ENCODE peak calls at places on chromosomes 2 and 18, in seven cellular contexts. Q is Calu3, J is left ventricle myocardium inferior, C is upper lobe of right lung, F is endothelial cell, S is tibial nerve, P is ovary. W is an unnamed sample.

GRCh38 chr2:65436169-65436824 is 3.9 kb upstream of the SPRED2 start:
- DNase-seq in Q (peak), J (peak), C (peak), F (peak), S (peak), P (peak), W (peak)

GRCh38 chr2:59190518-59190917 is 949.4 kb upstream of the FANCL start:
- DNase-seq in Q (no peak), J (no peak), C (no peak), F (no peak), S (no peak), P (no peak), W (no peak)

GRCh38 chr2:142722086-142722485 is 155.4 kb upstream of the KYNU start:
- DNase-seq in Q (no peak), J (no peak), C (no peak), F (no peak), S (no peak), P (no peak), W (no peak)

GRCh38 chr2:96527990-96528679 is 8.4 kb upstream of the ARID5A start:
- DNase-seq in Q (no peak), J (peak), C (peak), F (no peak), S (no peak), P (peak), W (no peak)

GRCh38 chr18:8121942-8122480 is 487.2 kb upstream of the RAB12 start:
- DNase-seq in Q (no peak), J (no peak), C (no peak), F (no peak), S (no peak), P (no peak), W (no peak)

GRCh38 chr2:151765760-151766159 is 31.5 kb upstream of the NEB start:
- DNase-seq in Q (no peak), J (no peak), C (no peak), F (peak), S (no peak), P (no peak), W (no peak)

GRCh38 chr18:54690198-54690597 is 99.2 kb downstream of the DYNAP start:
- DNase-seq in Q (no peak), J (no peak), C (no peak), F (no peak), S (no peak), P (no peak), W (no peak)

GRCh38 chr2:126704434-126705165 is 48.6 kb downstream of the GYPC start:
- DNase-seq in Q (no peak), J (no peak), C (no peak), F (no peak), S (no peak), P (no peak), W (no peak)

GRCh38 chr18:31555971-31556747 is 35.5 kb upstream of the TTR start:
- DNase-seq in Q (peak), J (no peak), C (no peak), F (peak), S (no peak), P (peak), W (no peak)

GRCh38 chr18:31680836-31681568 is 3.4 kb downstream of the B4GALT6 start:
- DNase-seq in Q (no peak), J (no peak), C (no peak), F (no peak), S (no peak), P (no peak), W (no peak)

GRCh38 chr18:45962461-45962860 is 4.7 kb downstream of the EPG5 start:
- DNase-seq in Q (peak), J (no peak), C (no peak), F (no peak), S (no peak), P (no peak), W (no peak)

GRCh38 chr18:5630766-5631413 is 87.1 kb upstream of the EPB41L3 start:
- DNase-seq in Q (no peak), J (no peak), C (no peak), F (no peak), S (no peak), P (peak), W (no peak)

GRCh38 chr2:159515482-159515881 is 100.9 kb downstream of the BAZ2B start:
- DNase-seq in Q (no peak), J (no peak), C (no peak), F (no peak), S (no peak), P (no peak), W (no peak)

GRCh38 chr2:195538937-195539336 is 118.1 kb upstream of the SLC39A10 start:
- DNase-seq in Q (no peak), J (no peak), C (no peak), F (no peak), S (no peak), P (no peak), W (no peak)

GRCh38 chr2:677056-677949 is at the start of gene TMEM18:
- DNase-seq in Q (peak), J (peak), C (no peak), F (peak), S (peak), P (peak), W (peak)

GRCh38 chr2:101882948-101883347 is 108.8 kb upstream of the IL1R2 start:
- DNase-seq in Q (no peak), J (no peak), C (no peak), F (no peak), S (no peak), P (no peak), W (no peak)

GRCh38 chr2:206971805-206972204 is 32.5 kb downstream of the CPO start:
- DNase-seq in Q (no peak), J (no peak), C (no peak), F (no peak), S (peak), P (no peak), W (no peak)

GRCh38 chr2:17083902-17084301 is 418.3 kb upstream of the CYRIA start:
- DNase-seq in Q (no peak), J (no peak), C (no peak), F (no peak), S (no peak), P (no peak), W (no peak)

GRCh38 chr2:202378661-202379338 is 2.7 kb downstream of the BMPR2 start:
- DNase-seq in Q (no peak), J (no peak), C (no peak), F (no peak), S (no peak), P (no peak), W (no peak)

GRCh38 chr2:237625216-237625705 is 2.1 kb upstream of the LRRFIP1 start:
- DNase-seq in Q (no peak), J (peak), C (peak), F (no peak), S (no peak), P (no peak), W (no peak)

GRCh38 chr2:99340669-99341236 is 3.6 kb downstream of the EIF5B start:
- DNase-seq in Q (peak), J (no peak), C (no peak), F (no peak), S (no peak), P (no peak), W (no peak)

GRCh38 chr2:1809726-1810125 is 65.4 kb upstream of the PXDN start:
- DNase-seq in Q (no peak), J (no peak), C (no peak), F (no peak), S (no peak), P (no peak), W (no peak)

GRCh38 chr18:80198994-80199748 is 48.1 kb downstream of the PARD6G start:
- DNase-seq in Q (no peak), J (no peak), C (no peak), F (no peak), S (no peak), P (no peak), W (no peak)

GRCh38 chr18:80194874-80195570 is 52.3 kb downstream of the PARD6G start:
- DNase-seq in Q (no peak), J (no peak), C (no peak), F (no peak), S (no peak), P (no peak), W (no peak)

GRCh38 chr18:80198391-80198790 is 48.9 kb downstream of the PARD6G start:
- DNase-seq in Q (no peak), J (no peak), C (no peak), F (no peak), S (no peak), P (no peak), W (no peak)

GRCh38 chr18:80197490-80197889 is 49.8 kb downstream of the PARD6G start:
- DNase-seq in Q (no peak), J (no peak), C (no peak), F (no peak), S (no peak), P (no peak), W (no peak)

GRCh38 chr18:80196528-80197320 is 50.6 kb downstream of the PARD6G start:
- DNase-seq in Q (no peak), J (no peak), C (no peak), F (no peak), S (no peak), P (peak), W (no peak)
- TF ChIP-seq CTCF in Q (no peak), J (no peak), C (no peak), F (no peak), S (no peak), P (no peak), W (no peak)

GRCh38 chr2:175030380-175031271 is 25.4 kb upstream of the CHN1 start:
- DNase-seq in Q (peak), J (no peak), C (no peak), F (peak), S (no peak), P (peak), W (no peak)
- TF ChIP-seq CTCF in Q (peak), J (peak), C (peak), F (no peak), S (no peak), P (no peak), W (no peak)

GRCh38 chr2:200308421-200309295 is 2.2 kb downstream of the SPATS2L start:
- DNase-seq in Q (no peak), J (no peak), C (no peak), F (no peak), S (no peak), P (no peak), W (no peak)
- TF ChIP-seq CTCF in Q (no peak), J (peak), C (no peak), F (no peak), S (no peak), P (no peak), W (no peak)

DNA sequence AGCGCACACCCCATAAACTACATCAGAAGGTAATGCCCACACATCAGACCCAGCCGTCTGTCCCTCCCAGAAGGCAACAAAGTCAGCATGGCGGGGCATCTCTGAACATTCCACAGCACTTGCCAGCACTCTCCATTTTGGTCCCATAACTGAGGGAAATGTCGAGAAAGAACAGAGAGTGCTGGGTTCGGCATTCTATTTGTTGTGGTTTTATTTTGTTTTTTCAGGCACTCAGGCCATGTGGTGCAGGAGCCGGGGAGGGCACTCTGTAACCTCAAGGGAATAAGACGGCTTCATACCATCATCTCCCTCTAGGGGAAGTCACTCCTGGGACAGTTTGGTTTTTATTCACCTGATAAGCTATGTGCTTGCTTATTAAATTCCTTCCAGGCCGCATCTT is 156.0 kb downstream of the SEPTIN10 start:
- DNase-seq in Q (no peak), J (no peak), C (peak), F (no peak), S (no peak), P (no peak), W (no peak)
- TF ChIP-seq CTCF in Q (no peak), J (no peak), C (no peak), F (no peak), S (no peak), P (no peak), W (no peak)

DNA sequence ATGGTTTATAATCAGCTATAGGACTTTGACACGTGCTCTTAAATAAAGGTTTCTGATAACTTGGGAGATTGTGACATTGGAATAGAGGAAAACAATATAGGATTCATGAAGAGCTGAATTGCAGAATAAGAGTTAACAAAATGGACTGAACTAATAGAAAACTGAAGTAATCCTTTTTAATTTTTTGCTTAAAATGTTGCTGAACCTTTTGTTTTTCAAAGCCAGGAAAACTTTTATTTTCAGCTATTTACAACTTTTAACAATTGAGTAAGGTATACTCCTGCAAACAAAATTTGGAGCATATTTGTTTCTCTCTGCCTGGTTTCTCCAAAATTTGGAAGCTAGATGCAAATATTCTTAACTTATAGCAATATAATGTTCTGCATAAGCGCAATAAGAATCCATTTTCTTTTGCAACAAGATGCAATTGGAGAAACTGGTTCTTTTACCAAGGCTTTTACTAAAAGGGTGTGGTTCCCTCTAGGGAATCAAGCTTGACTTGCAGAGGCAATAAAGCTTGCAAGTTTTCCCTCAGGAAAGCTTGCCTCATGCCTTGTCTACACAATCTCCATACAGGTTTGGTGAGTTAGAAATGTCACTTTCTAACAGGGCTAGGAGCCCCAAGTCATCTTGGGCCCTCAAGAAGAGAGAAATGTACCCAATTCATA is 10.3 kb upstream of the PDK1 start:
- DNase-seq in Q (no peak), J (no peak), C (no peak), F (no peak), S (no peak), P (no peak), W (no peak)
- TF ChIP-seq CTCF in Q (no peak), J (no peak), C (no peak), F (no peak), S (no peak), P (no peak), W (no peak)

GRCh38 chr2:120586507-120587283 is 149.0 kb upstream of the GLI2 start:
- DNase-seq in Q (no peak), J (no peak), C (peak), F (no peak), S (no peak), P (no peak), W (no peak)

GRCh38 chr2:120590841-120591240 is 144.8 kb upstream of the GLI2 start:
- DNase-seq in Q (no peak), J (no peak), C (no peak), F (no peak), S (no peak), P (no peak), W (no peak)

GRCh38 chr2:120587997-120588336 is 147.7 kb upstream of the GLI2 start:
- DNase-seq in Q (no peak), J (no peak), C (no peak), F (no peak), S (no peak), P (no peak), W (no peak)

GRCh38 chr2:120589782-120590608 is 145.7 kb upstream of the GLI2 start:
- DNase-seq in Q (no peak), J (no peak), C (no peak), F (no peak), S (no peak), P (no peak), W (no peak)

DNA sequence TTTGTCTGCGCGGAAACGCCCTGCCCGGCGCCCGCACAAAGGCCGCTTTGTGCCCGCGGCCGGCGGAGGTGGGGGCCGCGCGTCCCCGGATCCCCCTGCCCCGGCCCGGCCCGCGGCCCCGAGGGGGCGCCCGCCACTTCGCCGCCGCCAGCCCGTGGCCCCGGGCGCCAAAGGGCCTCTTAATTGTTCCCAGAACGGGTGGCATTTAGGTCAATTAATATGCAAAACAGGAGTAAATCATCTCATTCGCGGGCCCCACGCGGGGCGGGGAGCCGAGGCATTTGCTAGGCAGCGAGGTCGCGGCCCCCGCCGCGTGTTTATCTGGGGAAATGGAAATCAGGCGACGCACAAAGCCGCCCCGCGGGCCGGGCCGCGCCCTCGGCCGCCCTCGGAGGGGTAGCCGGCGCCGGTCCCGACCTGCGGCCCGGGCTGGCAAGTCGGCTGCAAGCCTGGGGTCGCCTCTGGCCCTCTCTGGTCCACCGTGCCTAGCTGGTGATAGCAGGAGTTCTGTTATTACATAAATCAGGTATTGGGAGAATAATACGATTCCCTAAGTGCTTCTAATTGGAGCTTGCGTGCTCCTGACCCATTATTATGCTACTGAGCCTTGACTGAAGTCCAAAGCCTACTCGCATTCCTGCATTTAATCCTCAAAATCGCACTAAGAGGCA is 148.2 kb upstream of the GLI2 start:
- DNase-seq in Q (no peak), J (no peak), C (no peak), F (no peak), S (no peak), P (no peak), W (no peak)
- TF ChIP-seq CTCF in Q (no peak), J (peak), C (no peak), F (no peak), S (no peak), P (no peak), W (no peak)

W was measured in omental fat pad.